ENCODE peak calls at places on chromosomes 13 and 19, in seven cellular contexts. H, F, O, G, Z, Y and U are unnamed samples. For H3K9me3, the result is how much of the 10 kb centered on the place peaks cover.

GRCh38 chr19:5700455-5701092 is 10.5 kb downstream of the RPL36 start:
- DNase-seq in G (no peak), F (no peak), Y (no peak), H (no peak), Z (no peak), O (no peak), U (no peak)

GRCh38 chr13:31012285-31013024 is 80.0 kb downstream of the TEX26 start:
- DNase-seq in G (no peak), F (peak), Y (no peak), O (no peak), H (no peak), Z (no peak), U (no peak)

GRCh38 chr13:59345316-59345715 is 818.4 kb downstream of the DIAPH3 start:
- DNase-seq in F (no peak), H (no peak), G (no peak), Z (peak), Y (no peak), O (peak), U (no peak)

GRCh38 chr13:111337206-111337605 is 16.8 kb downstream of the TEX29 start:
- DNase-seq in F (peak), Y (no peak), Z (no peak), O (no peak), H (peak), G (no peak), U (no peak)

GRCh38 chr19:6696239-6696820 is 24.1 kb downstream of the C3 start:
- DNase-seq in F (no peak), G (no peak), H (no peak), Y (no peak), O (no peak), Z (no peak), U (peak)

GRCh38 chr19:3607398-3608078 is 863 bp upstream of the TBXA2R start:
- DNase-seq in Y (peak), O (peak), Z (peak), H (peak), F (no peak), G (no peak), U (no peak)

GRCh38 chr19:56290104-56290503 is 17.6 kb downstream of the EDDM13 start:
- DNase-seq in F (no peak), Z (no peak), Y (no peak), O (no peak), G (no peak), H (no peak), U (no peak)

GRCh38 chr19:11265785-11266236 is 3.5 kb upstream of the DOCK6 start:
- DNase-seq in G (peak), Y (peak), H (no peak), O (no peak), F (no peak), Z (no peak), U (peak)

GRCh38 chr13:57353831-57354230 is 186.8 kb downstream of the PRR20E start:
- DNase-seq in F (no peak), G (no peak), O (no peak), H (no peak), Z (no peak), Y (no peak), U (no peak)

GRCh38 chr19:50292216-50292827 is 36.9 kb downstream of the KCNC3 start:
- DNase-seq in G (no peak), Z (no peak), O (no peak), F (no peak), H (no peak), Y (no peak), U (no peak)

GRCh38 chr13:109783447-109783814 is 3.0 kb downstream of the IRS2 start:
- DNase-seq in Z (no peak), F (no peak), H (no peak), G (no peak), O (no peak), Y (no peak), U (peak)

GRCh38 chr19:42412223-42412622 is 15.0 kb downstream of the LIPE start:
- DNase-seq in Y (peak), H (no peak), G (peak), O (no peak), F (no peak), Z (no peak), U (peak)

GRCh38 chr19:48154003-48154402 is 16.1 kb downstream of the LIG1 start:
- DNase-seq in Y (no peak), G (no peak), O (no peak), F (peak), Z (no peak), H (no peak), U (no peak)

GRCh38 chr19:27906081-27906480 is 1306.9 kb downstream of the UQCRFS1 start:
- DNase-seq in H (no peak), Y (no peak), G (no peak), Z (no peak), F (no peak), O (no peak), U (no peak)

GRCh38 chr13:98390086-98390697 is 186.7 kb downstream of the STK24 start:
- DNase-seq in H (no peak), Y (no peak), F (peak), G (no peak), O (no peak), Z (no peak), U (no peak)

GRCh38 chr19:55667958-55668357 is 7.1 kb upstream of the EPN1 start:
- DNase-seq in Z (no peak), H (no peak), F (no peak), O (no peak), G (peak), Y (no peak), U (no peak)

GRCh38 chr13:47484564-47484963 is 516.5 kb downstream of the SUCLA2 start:
- DNase-seq in G (no peak), H (no peak), Y (no peak), F (peak), O (no peak), Z (no peak), U (no peak)

GRCh38 chr13:30932481-30933333 is at the start of gene TEX26:
- DNase-seq in O (no peak), F (no peak), G (no peak), Y (no peak), H (no peak), Z (peak), U (no peak)

GRCh38 chr19:10010247-10010691 is at the start of gene COL5A3:
- DNase-seq in Y (peak), G (peak), O (peak), Z (peak), H (no peak), F (peak), U (peak)

GRCh38 chr19:41801031-41801430 is 4.6 kb downstream of the CEACAM3 start:
- DNase-seq in G (no peak), Z (no peak), O (no peak), Y (no peak), F (no peak), H (peak), U (no peak)

GRCh38 chr19:29375429-29376093 is 150.2 kb upstream of the VSTM2B start:
- DNase-seq in G (no peak), Z (no peak), F (no peak), H (no peak), O (no peak), Y (peak), U (no peak)

GRCh38 chr19:29378126-29378525 is 147.7 kb upstream of the VSTM2B start:
- DNase-seq in F (no peak), Y (peak), Z (no peak), O (no peak), G (no peak), H (peak), U (no peak)

GRCh38 chr19:29379257-29379986 is 146.4 kb upstream of the VSTM2B start:
- DNase-seq in O (no peak), F (no peak), Y (peak), H (peak), G (no peak), Z (no peak), U (no peak)

GRCh38 chr19:29378543-29379105 is 147.2 kb upstream of the VSTM2B start:
- DNase-seq in G (no peak), Y (peak), O (no peak), H (peak), F (no peak), Z (no peak), U (no peak)

GRCh38 chr19:29376855-29377354 is 148.9 kb upstream of the VSTM2B start:
- DNase-seq in G (no peak), O (no peak), H (no peak), F (no peak), Y (peak), Z (no peak), U (no peak)
- H3K4me3 ChIP-seq in G (no peak), O (no peak), H (no peak), F (no peak), Y (no peak), Z (no peak), U (no peak)

GRCh38 chr19:23999821-24000610 is 85.3 kb downstream of the ZNF726 start:
- DNase-seq in Y (no peak), Z (no peak), O (no peak), F (no peak), G (no peak), H (no peak), U (no peak)

GRCh38 chr19:24004166-24004565 is 82.8 kb upstream of the ZNF254 start:
- DNase-seq in G (no peak), Y (no peak), F (no peak), Z (no peak), O (no peak), H (no peak), U (no peak)

GRCh38 chr19:24002256-24002945 is 84.6 kb upstream of the ZNF254 start:
- DNase-seq in F (no peak), O (no peak), Y (no peak), H (no peak), G (no peak), Z (no peak), U (no peak)

GRCh38 chr19:24000656-24001055 is 86.0 kb downstream of the ZNF726 start:
- DNase-seq in Y (no peak), F (no peak), H (no peak), O (no peak), G (no peak), Z (no peak), U (no peak)

GRCh38 chr19:24003537-24003936 is 83.5 kb upstream of the ZNF254 start:
- DNase-seq in Y (no peak), Z (no peak), F (no peak), H (no peak), O (no peak), G (no peak), U (no peak)
- H3K9me3 ChIP-seq in Y (under half), Z (under half), F (under half), H (under half), O (under half), G (under half), U (under half)

GRCh38 chr13:49779721-49780120 is 12.8 kb downstream of the KPNA3 start:
- DNase-seq in H (no peak), O (no peak), Z (no peak), Y (no peak), G (no peak), F (no peak), U (no peak)
- H3K4me3 ChIP-seq in H (no peak), O (no peak), Z (no peak), Y (no peak), G (no peak), F (no peak), U (no peak)

DNA sequence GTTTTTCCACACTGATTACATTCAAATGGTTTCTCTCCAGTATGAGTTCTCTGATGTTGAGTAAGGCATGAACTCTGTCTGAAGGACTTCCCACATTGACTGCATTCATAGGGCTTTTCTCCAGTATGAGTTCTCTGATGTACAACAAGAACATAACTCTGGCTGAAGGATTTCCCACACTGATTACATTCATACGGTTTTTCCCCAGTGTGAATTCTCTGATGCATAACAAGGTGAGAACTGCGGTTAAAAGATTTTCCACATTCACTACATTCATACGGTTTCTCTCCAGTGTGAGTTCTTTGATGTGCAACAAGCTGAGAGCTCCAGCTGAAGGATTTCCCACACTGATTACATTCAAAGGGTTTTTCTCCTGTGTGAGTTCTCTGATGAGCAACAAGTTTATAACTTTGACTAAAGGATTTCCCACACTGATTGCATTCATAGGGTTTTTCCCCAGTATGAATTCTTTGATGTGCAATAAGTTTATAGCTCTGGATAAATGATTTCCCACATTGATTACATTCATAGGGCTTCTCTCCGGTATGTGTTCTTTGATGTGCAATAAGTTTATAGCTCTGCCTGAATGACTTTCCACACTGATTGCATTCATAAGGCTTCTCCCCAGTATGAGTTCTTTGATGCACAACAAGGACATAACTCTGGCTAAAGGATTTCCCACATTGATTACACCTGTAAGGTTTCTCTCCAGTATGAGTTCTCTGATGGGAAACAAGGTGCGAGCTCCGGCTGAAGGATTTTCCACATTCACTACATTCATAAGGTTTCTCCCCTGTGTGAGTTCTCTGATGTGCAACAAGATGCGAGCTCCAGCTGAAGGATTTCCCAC is 23.5 kb downstream of the ZNF180 start:
- DNase-seq in O (no peak), Y (no peak), G (no peak), Z (no peak), F (peak), H (no peak), U (no peak)
- H3K9me3 ChIP-seq in O (half or more), Y (half or more), G (under half), Z (half or more), F (half or more), H (half or more), U (half or more)